ENCODE peak calls at places on chromosomes 11 and 22, in six cellular contexts. One of them, this sample, is unnamed.

GRCh38 chr22:49062155-49063039 is 765.3 kb downstream of the BRD1 start:
- DNase-seq in kidney: no peak
- DNase-seq in DMS79: no peak
- DNase-seq in heart left ventricle: no peak
- DNase-seq in HEK293T: no peak
- DNase-seq in naive B cell: no peak
- DNase-seq in this sample: no peak

GRCh38 chr22:32132783-32133182 is 26.3 kb downstream of the C22orf42 start:
- DNase-seq in kidney: no peak
- DNase-seq in DMS79: no peak
- DNase-seq in heart left ventricle: no peak
- DNase-seq in HEK293T: no peak
- DNase-seq in naive B cell: no peak
- DNase-seq in this sample: no peak

GRCh38 chr22:24282401-24282800 is 11.8 kb downstream of the SPECC1L start:
- DNase-seq in kidney: no peak
- DNase-seq in DMS79: no peak
- DNase-seq in heart left ventricle: no peak
- DNase-seq in HEK293T: no peak
- DNase-seq in naive B cell: no peak
- DNase-seq in this sample: no peak

GRCh38 chr11:87030458-87031054 is 7.2 kb upstream of the TMEM135 start:
- DNase-seq in kidney: no peak
- DNase-seq in DMS79: no peak
- DNase-seq in heart left ventricle: no peak
- DNase-seq in HEK293T: no peak
- DNase-seq in naive B cell: no peak
- DNase-seq in this sample: no peak

GRCh38 chr11:47566166-47566546 is 757 bp downstream of the PTPMT1 start:
- DNase-seq in kidney: no peak
- DNase-seq in DMS79: no peak
- DNase-seq in heart left ventricle: no peak
- DNase-seq in HEK293T: no peak
- DNase-seq in naive B cell: no peak
- DNase-seq in this sample: no peak

GRCh38 chr11:10413268-10413667 is 41.8 kb upstream of the AMPD3 start:
- DNase-seq in kidney: no peak
- DNase-seq in DMS79: no peak
- DNase-seq in heart left ventricle: no peak
- DNase-seq in HEK293T: no peak
- DNase-seq in naive B cell: peak
- DNase-seq in this sample: no peak

GRCh38 chr11:112941096-112941495 is 20.1 kb upstream of the NCAM1 start:
- DNase-seq in kidney: no peak
- DNase-seq in DMS79: peak
- DNase-seq in heart left ventricle: no peak
- DNase-seq in HEK293T: no peak
- DNase-seq in naive B cell: no peak
- DNase-seq in this sample: no peak

GRCh38 chr11:94283678-94284077 is 20.7 kb upstream of the IZUMO1R start:
- DNase-seq in kidney: no peak
- DNase-seq in DMS79: peak
- DNase-seq in heart left ventricle: no peak
- DNase-seq in HEK293T: no peak
- DNase-seq in naive B cell: no peak
- DNase-seq in this sample: no peak

GRCh38 chr11:13487661-13488030 is 8.2 kb downstream of the PTH start:
- DNase-seq in kidney: no peak
- DNase-seq in DMS79: no peak
- DNase-seq in heart left ventricle: no peak
- DNase-seq in HEK293T: peak
- DNase-seq in naive B cell: peak
- DNase-seq in this sample: no peak

GRCh38 chr11:15127341-15127740 is 12.6 kb downstream of the INSC start:
- DNase-seq in kidney: no peak
- DNase-seq in DMS79: no peak
- DNase-seq in heart left ventricle: no peak
- DNase-seq in HEK293T: no peak
- DNase-seq in naive B cell: no peak
- DNase-seq in this sample: no peak

GRCh38 chr11:75565916-75566762 is 4.1 kb downstream of the SERPINH1 start:
- DNase-seq in kidney: no peak
- DNase-seq in DMS79: no peak
- DNase-seq in heart left ventricle: no peak
- DNase-seq in HEK293T: no peak
- DNase-seq in naive B cell: no peak
- DNase-seq in this sample: no peak

This sample was measured in esophagus squamous epithelium.